ENCODE peak calls at places on chromosomes 2 and 18, in ten cellular contexts. Y is epithelial cell of esophagus, S is heart left ventricle, U is neural progenitor cell, K is GM13977, H is breast epithelium, P is uterus, V is OCI-LY7, O is fibroblast of lung, D is astrocyte. B is an unnamed sample.
A peak's percentile ranks its signal among the peaks of the same experiment; 100 is the strongest.

GRCh38 chr2:176129013-176129796 is at the start of gene HOXD8:
- DNase-seq in Y (peak; percentile 19), S (peak; percentile 45), U (peak; percentile 88), K (no peak), H (no peak), P (peak; percentile 91), V (no peak), O (peak; percentile 22), D (peak; percentile 34), B (no peak)

GRCh38 chr2:191894681-191895147 is 47.8 kb upstream of the CAVIN2 start:
- DNase-seq in Y (peak; percentile 89), S (no peak), U (no peak), K (no peak), H (no peak), P (no peak), V (no peak), O (peak; percentile 87), D (peak; percentile 89), B (peak; percentile 14)

GRCh38 chr2:177799531-177799930 is 273.0 kb downstream of the PDE11A start:
- DNase-seq in Y (peak; percentile 50), S (no peak), U (peak; percentile 63), K (no peak), H (no peak), P (no peak), V (peak; percentile 12), O (peak; percentile 7), D (peak; percentile 13), B (no peak)

GRCh38 chr2:239144713-239144999 is 256.2 kb downstream of the HDAC4 start:
- DNase-seq in Y (no peak), S (no peak), U (no peak), K (no peak), H (no peak), P (no peak), V (no peak), O (no peak), D (no peak), B (no peak)

GRCh38 chr2:898319-898718 is 52.3 kb upstream of the SNTG2 start:
- DNase-seq in Y (no peak), S (no peak), U (peak; percentile 62), K (peak; percentile 32), H (no peak), P (no peak), V (peak; percentile 7), O (no peak), D (no peak), B (no peak)

GRCh38 chr2:234031207-234031606 is 19.3 kb upstream of the SPP2 start:
- DNase-seq in Y (no peak), S (no peak), U (no peak), K (no peak), H (no peak), P (no peak), V (no peak), O (peak; percentile 23), D (peak; percentile 45), B (no peak)

GRCh38 chr2:16400127-16400623 is 265.5 kb downstream of the CYRIA start:
- DNase-seq in Y (no peak), S (peak; percentile 74), U (no peak), K (no peak), H (no peak), P (no peak), V (no peak), O (no peak), D (no peak), B (no peak)

GRCh38 chr2:139805378-139805777 is 1025.2 kb upstream of the NXPH2 start:
- DNase-seq in Y (no peak), S (no peak), U (no peak), K (no peak), H (no peak), P (no peak), V (no peak), O (no peak), D (peak; percentile 1), B (no peak)

GRCh38 chr18:36187138-36187825 is at the start of gene MOCOS:
- DNase-seq in Y (peak; percentile 71), S (peak; percentile 84), U (peak; percentile 89), K (peak; percentile 84), H (peak; percentile 68), P (peak; percentile 79), V (no peak), O (peak; percentile 53), D (no peak), B (peak; percentile 42)

GRCh38 chr2:9178905-9179571 is 27.6 kb upstream of the ASAP2 start:
- DNase-seq in Y (peak; percentile 94), S (peak; percentile 62), U (no peak), K (no peak), H (peak; percentile 50), P (peak; percentile 72), V (peak; percentile 83), O (peak; percentile 90), D (peak; percentile 90), B (peak; percentile 74)

GRCh38 chr18:3411854-3412268 is 38.1 kb upstream of the TGIF1 start:
- DNase-seq in Y (peak; percentile 16), S (peak; percentile 37), U (no peak), K (no peak), H (no peak), P (peak; percentile 26), V (no peak), O (no peak), D (no peak), B (no peak)

GRCh38 chr2:171451074-171451473 is 17.0 kb downstream of the DCAF17 start:
- DNase-seq in Y (no peak), S (no peak), U (no peak), K (no peak), H (no peak), P (no peak), V (no peak), O (no peak), D (no peak), B (no peak)

DNA sequence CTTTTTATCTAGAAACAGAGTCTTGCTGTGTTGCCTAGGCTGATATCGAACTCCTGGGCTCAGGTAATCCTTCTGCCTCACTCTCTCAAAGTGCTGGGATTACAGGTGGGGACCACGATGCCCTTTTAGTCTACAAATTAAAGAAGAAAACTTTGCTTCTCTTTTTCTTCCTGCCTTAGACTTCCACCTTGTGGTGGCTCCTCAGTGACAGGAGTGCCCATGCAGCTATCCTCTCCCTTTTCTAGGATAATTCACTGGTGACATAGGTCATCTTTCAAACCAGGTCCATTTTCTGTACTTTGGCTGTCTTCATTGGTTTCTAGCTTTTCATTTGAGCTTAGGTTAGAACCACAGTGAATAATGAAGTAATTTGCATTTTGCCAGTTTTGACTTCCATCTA is 13.6 kb downstream of the DCAF17 start:
- DNase-seq in Y (no peak), S (no peak), U (no peak), K (no peak), H (no peak), P (no peak), V (no peak), O (no peak), D (no peak), B (no peak)
- TF ChIP-seq CTCF in Y (peak; percentile 15), S (no peak), U (peak; percentile 27), K (peak; percentile 27), H (no peak), P (no peak), V (peak; percentile 61), O (no peak), D (no peak), B (no peak)

DNA sequence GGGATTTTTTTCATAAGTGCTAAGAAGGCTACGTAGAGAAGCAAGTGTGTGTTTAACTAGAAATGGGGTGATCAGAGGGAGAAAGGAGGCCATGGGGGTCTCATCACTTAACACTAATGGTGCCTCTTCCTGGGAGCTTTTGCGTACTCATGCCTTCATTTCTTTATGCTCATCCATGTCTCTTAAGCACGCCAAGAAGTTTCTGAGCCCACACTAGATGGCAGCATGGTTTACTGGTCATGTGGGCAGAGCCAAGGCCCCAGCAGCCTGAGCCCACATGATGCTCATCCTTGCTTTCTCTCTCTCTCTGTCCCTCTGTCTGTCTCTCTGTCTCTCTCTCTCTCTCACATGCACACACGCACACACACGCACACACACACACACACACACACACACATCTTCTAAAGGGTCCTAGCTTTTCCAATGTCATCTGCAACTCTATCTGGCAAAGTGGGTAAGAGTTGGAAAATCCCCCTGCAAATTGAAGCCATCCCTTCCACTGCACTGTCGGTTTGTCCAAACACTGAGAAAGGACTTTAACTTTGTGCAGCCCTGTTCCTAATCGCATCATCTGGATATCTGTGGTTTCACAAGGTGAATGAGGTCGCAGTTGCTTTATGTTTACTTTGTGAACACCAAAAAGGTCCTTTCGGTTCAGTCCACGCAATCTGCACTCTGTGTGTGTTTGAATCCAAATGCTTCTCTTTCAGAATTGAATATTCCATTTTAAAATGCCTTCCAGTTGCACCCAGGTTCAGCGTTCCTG is 137.2 kb upstream of the CCDC68 start:
- DNase-seq in Y (peak; percentile 78), S (peak; percentile 38), U (peak; percentile 69), K (peak; percentile 19), H (no peak), P (peak; percentile 29), V (peak; percentile 17), O (peak; percentile 65), D (peak; percentile 71), B (peak; percentile 83)
- TF ChIP-seq CTCF in Y (peak; percentile 63), S (peak; percentile 59), U (peak; percentile 59), K (peak; percentile 49), H (no peak), P (peak; percentile 38), V (peak; percentile 43), O (peak; percentile 52), D (peak; percentile 27), B (peak; percentile 74)

GRCh38 chr2:237806334-237806733 is 7.8 kb downstream of the RBM44 start:
- DNase-seq in Y (no peak), S (no peak), U (no peak), K (no peak), H (no peak), P (no peak), V (no peak), O (peak; percentile 14), D (peak; percentile 18), B (peak; percentile 65)
- TF ChIP-seq CTCF in Y (no peak), S (no peak), U (no peak), K (no peak), H (no peak), P (no peak), V (no peak), O (no peak), D (no peak), B (no peak)

GRCh38 chr2:149037851-149038250 is 648 bp upstream of the LYPD6B start:
- DNase-seq in Y (peak; percentile 57), S (no peak), U (peak; percentile 61), K (no peak), H (no peak), P (no peak), V (peak; percentile 15), O (no peak), D (no peak), B (no peak)
- TF ChIP-seq CTCF in Y (peak; percentile 35), S (no peak), U (peak; percentile 45), K (no peak), H (no peak), P (no peak), V (peak; percentile 41), O (no peak), D (no peak), B (no peak)

DNA sequence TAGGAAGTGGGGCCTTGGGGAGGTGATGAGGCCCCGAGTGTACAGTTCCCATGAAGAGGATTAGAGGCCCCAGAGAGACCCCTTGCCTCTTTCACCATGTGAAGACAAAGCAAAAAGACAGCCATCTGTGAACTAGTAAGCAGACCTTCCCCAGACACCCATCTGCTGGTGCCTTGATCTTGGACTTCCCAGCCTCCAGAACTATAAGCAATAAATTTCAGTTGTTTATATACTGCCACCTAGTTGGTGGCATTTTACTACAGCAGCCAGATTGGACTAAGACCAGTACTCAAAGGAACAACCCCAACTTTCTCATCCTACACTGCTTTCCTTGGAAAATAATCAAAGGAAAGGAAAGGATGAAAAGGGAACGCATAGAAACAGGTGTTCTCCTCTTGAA is 27.9 kb upstream of the CREG2 start:
- DNase-seq in Y (no peak), S (no peak), U (no peak), K (no peak), H (no peak), P (no peak), V (no peak), O (no peak), D (no peak), B (no peak)
- TF ChIP-seq CTCF in Y (no peak), S (no peak), U (no peak), K (no peak), H (no peak), P (no peak), V (peak; percentile 32), O (no peak), D (no peak), B (no peak)

B was measured in brain microvascular endothelial cell.